ENCODE peak calls at places on chromosome 13, in four cellular contexts. W, I, J and D are unnamed samples.

GRCh38 chr13:43191561-43191960 is 168.2 kb downstream of the DNAJC15 start:
- DNase-seq in W (no peak), I (no peak), J (no peak), D (no peak)

GRCh38 chr13:27905650-27906049 is 14.2 kb upstream of the PDX1 start:
- DNase-seq in W (no peak), I (no peak), J (no peak), D (peak)

GRCh38 chr13:37878921-37879320 is 9.3 kb upstream of the TRPC4 start:
- DNase-seq in W (no peak), I (no peak), J (no peak), D (no peak)

GRCh38 chr13:45989607-45990006 is 62.9 kb downstream of the ZC3H13 start:
- DNase-seq in W (no peak), I (no peak), J (no peak), D (no peak)

GRCh38 chr13:29162638-29163037 is 342.5 kb downstream of the MTUS2 start:
- DNase-seq in W (no peak), I (no peak), J (peak), D (no peak)

GRCh38 chr13:32791545-32792172 is 205.4 kb downstream of the PDS5B start:
- DNase-seq in W (no peak), I (peak), J (peak), D (no peak)

GRCh38 chr13:35879111-35879510 is 252.1 kb downstream of the DCLK1 start:
- DNase-seq in W (no peak), I (no peak), J (no peak), D (no peak)

GRCh38 chr13:77345150-77345780 is 18.4 kb upstream of the MYCBP2 start:
- DNase-seq in W (no peak), I (no peak), J (no peak), D (no peak)

GRCh38 chr13:42409061-42409460 is 137.1 kb downstream of the AKAP11 start:
- DNase-seq in W (no peak), I (no peak), J (no peak), D (no peak)

GRCh38 chr13:85771856-85772255 is 27.4 kb downstream of the SLITRK6 start:
- DNase-seq in W (no peak), I (no peak), J (no peak), D (no peak)

GRCh38 chr13:110832205-110832479 is 82.7 kb downstream of the ANKRD10 start:
- DNase-seq in W (no peak), I (no peak), J (no peak), D (no peak)

GRCh38 chr13:85521586-85521985 is 277.6 kb downstream of the SLITRK6 start:
- DNase-seq in W (no peak), I (no peak), J (no peak), D (no peak)

GRCh38 chr13:77375554-77375953 is 48.7 kb upstream of the MYCBP2 start:
- DNase-seq in W (no peak), I (no peak), J (no peak), D (no peak)

GRCh38 chr13:112959206-112959605 is 9.8 kb upstream of the MCF2L start:
- DNase-seq in W (peak), I (no peak), J (no peak), D (no peak)

GRCh38 chr13:23320926-23321533 is 112.5 kb downstream of the SACS start:
- DNase-seq in W (no peak), I (no peak), J (no peak), D (no peak)

GRCh38 chr13:38394777-38395504 is 45.3 kb downstream of the UFM1 start:
- DNase-seq in W (no peak), I (no peak), J (no peak), D (no peak)

GRCh38 chr13:30696278-30697176 is 38.8 kb upstream of the ALOX5AP start:
- DNase-seq in W (no peak), I (no peak), J (no peak), D (peak)

GRCh38 chr13:46605824-46606554 is 53.0 kb downstream of the LRCH1 start:
- DNase-seq in W (no peak), I (peak), J (no peak), D (no peak)

GRCh38 chr13:98930014-98930625 is 47.7 kb downstream of the DOCK9 start:
- DNase-seq in W (no peak), I (no peak), J (no peak), D (no peak)

GRCh38 chr13:64817721-64818120 is 2412.4 kb downstream of the PCDH9 start:
- DNase-seq in W (no peak), I (no peak), J (no peak), D (no peak)

GRCh38 chr13:38685974-38686571 is 804 bp upstream of the FREM2 start:
- DNase-seq in W (no peak), I (no peak), J (peak), D (no peak)

GRCh38 chr13:94454906-94455305 is 24.6 kb downstream of the DCT start:
- DNase-seq in W (no peak), I (no peak), J (no peak), D (no peak)

GRCh38 chr13:82627183-82627582 is 1255.1 kb downstream of the SLITRK1 start:
- DNase-seq in W (no peak), I (no peak), J (peak), D (no peak)

GRCh38 chr13:48578516-48579166 is 45.8 kb upstream of the RCBTB2 start:
- DNase-seq in W (no peak), I (no peak), J (no peak), D (no peak)

GRCh38 chr13:21420706-21421105 is 38.4 kb downstream of the ZDHHC20 start:
- DNase-seq in W (no peak), I (no peak), J (no peak), D (no peak)

GRCh38 chr13:23365652-23366051 is 67.8 kb downstream of the SACS start:
- DNase-seq in W (no peak), I (no peak), J (no peak), D (no peak)

DNA sequence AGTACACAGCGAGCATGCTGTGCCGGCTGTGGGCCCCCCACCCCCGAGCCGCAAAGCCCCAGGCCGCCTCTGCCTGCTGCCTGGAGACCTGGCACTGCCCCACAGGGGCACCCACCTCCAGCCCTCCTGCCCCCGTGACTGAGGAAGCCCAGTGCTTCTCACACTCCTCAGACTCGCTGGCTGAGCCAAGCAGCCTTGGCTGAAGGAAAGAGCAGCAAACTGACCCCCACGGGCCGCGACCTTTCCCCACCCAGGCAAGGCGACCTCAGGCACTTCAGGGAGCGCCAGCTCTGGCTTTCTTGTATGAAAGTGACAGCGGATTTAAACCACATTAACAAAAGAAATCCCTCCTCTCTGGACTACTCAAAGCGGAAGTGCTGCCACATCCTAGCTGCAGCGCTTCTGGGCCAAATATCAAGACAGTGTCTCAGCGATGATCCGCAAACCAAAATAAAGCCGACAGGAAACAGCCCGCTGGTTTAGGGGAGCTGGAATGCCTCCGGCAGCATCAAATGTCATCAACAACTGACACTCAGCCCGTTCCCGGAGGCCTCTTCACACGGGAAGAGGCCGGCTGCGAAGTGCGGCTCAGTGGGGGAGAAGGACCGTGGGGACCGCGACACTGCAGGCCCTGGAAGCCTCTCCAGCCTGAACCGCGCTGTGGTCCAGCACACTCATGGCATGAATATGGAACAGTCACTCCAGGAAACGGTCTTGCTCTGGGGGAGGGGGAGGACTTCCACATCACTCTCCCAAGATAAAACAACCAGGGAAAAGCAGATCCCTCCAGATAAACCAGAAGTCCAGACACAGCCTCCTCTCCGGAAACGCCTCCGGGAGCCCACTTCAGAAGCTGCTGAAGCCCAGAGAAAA is 1.5 kb downstream of the RASA3 start:
- DNase-seq in W (peak), I (no peak), J (peak), D (no peak)
- TF ChIP-seq POLR2A in W (no peak), I (peak), J (no peak), D (peak)

GRCh38 chr13:90003566-90003965 is 1343.9 kb upstream of the MIR17HG start:
- DNase-seq in W (no peak), I (no peak), J (no peak), D (no peak)
- TF ChIP-seq POLR2A in W (no peak), I (no peak), J (no peak), D (no peak)

DNA sequence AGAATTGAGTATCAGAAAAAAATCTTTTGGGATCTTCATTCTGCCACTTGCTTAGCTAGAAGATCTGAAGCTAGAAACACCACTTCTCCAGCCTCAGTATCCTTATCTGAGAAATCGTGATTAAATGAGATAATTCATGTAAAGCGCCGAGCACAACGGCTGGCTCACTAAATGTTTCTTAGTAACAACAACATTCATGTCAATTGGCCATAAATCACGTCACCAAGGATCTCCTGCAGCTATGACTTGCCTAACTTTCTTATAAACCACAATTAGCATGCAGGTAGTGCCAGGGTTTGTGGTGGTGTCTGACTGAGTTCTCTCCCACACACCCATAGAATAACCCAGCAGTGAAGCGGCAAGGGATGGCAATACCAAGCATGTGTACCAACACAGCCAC is 501.3 kb downstream of the EFNB2 start:
- DNase-seq in W (no peak), I (no peak), J (no peak), D (no peak)
- TF ChIP-seq POLR2A in W (no peak), I (no peak), J (no peak), D (no peak)

GRCh38 chr13:44692173-44692713 is 116.1 kb upstream of the TSC22D1 start:
- DNase-seq in W (no peak), I (no peak), J (peak), D (no peak)
- TF ChIP-seq POLR2A in W (no peak), I (peak), J (peak), D (no peak)

GRCh38 chr13:20274466-20274865 is 42.3 kb upstream of the GJB6 start:
- DNase-seq in W (no peak), I (no peak), J (no peak), D (no peak)
- TF ChIP-seq POLR2A in W (no peak), I (no peak), J (no peak), D (no peak)

GRCh38 chr13:102591988-102592781 is 4.6 kb upstream of the TPP2 start:
- DNase-seq in W (peak), I (peak), J (peak), D (peak)
- TF ChIP-seq POLR2A in W (no peak), I (peak), J (no peak), D (no peak)